ENCODE peak calls at places on chromosomes 4 and X, in six cellular contexts. One of them, this sample, is unnamed.

GRCh38 chr4:15961778-15962510 is 1.0 kb downstream of the FGFBP2 start:
- DNase-seq in H9: no peak
- DNase-seq in H1: no peak
- DNase-seq in IMR-90: no peak
- DNase-seq in trophoblast cell: no peak
- DNase-seq in mesenchymal stem cell: no peak
- DNase-seq in this sample: no peak

GRCh38 chr4:41640905-41641304 is 102.9 kb downstream of the LIMCH1 start:
- DNase-seq in H9: no peak
- DNase-seq in H1: no peak
- DNase-seq in IMR-90: no peak
- DNase-seq in trophoblast cell: no peak
- DNase-seq in mesenchymal stem cell: no peak
- DNase-seq in this sample: no peak

GRCh38 chr4:146511381-146511780 is 10.4 kb downstream of the SLC10A7 start:
- DNase-seq in H9: no peak
- DNase-seq in H1: no peak
- DNase-seq in IMR-90: no peak
- DNase-seq in trophoblast cell: no peak
- DNase-seq in mesenchymal stem cell: no peak
- DNase-seq in this sample: no peak

GRCh38 chrX:20181563-20182329 is 40.1 kb upstream of the EIF1AX start:
- DNase-seq in H9: no peak
- DNase-seq in H1: no peak
- DNase-seq in IMR-90: no peak
- DNase-seq in trophoblast cell: no peak
- DNase-seq in mesenchymal stem cell: no peak
- DNase-seq in this sample: no peak

GRCh38 chrX:102712216-102712966 is at the start of gene GPRASP2:
- DNase-seq in H9: peak; percentile 58
- DNase-seq in H1: no peak
- DNase-seq in IMR-90: no peak
- DNase-seq in trophoblast cell: peak; percentile 44
- DNase-seq in mesenchymal stem cell: peak; percentile 23
- DNase-seq in this sample: peak; percentile 57

GRCh38 chr4:120864969-120865368 is 57.6 kb downstream of the PRDM5 start:
- DNase-seq in H9: no peak
- DNase-seq in H1: no peak
- DNase-seq in IMR-90: no peak
- DNase-seq in trophoblast cell: no peak
- DNase-seq in mesenchymal stem cell: no peak
- DNase-seq in this sample: no peak

GRCh38 chr4:61820136-61820535 is 620.0 kb downstream of the ADGRL3 start:
- DNase-seq in H9: no peak
- DNase-seq in H1: no peak
- DNase-seq in IMR-90: no peak
- DNase-seq in trophoblast cell: no peak
- DNase-seq in mesenchymal stem cell: no peak
- DNase-seq in this sample: no peak

GRCh38 chr4:1403591-1404572 is 2.4 kb downstream of the NKX1-1 start:
- DNase-seq in H9: peak; percentile 50
- DNase-seq in H1: no peak
- DNase-seq in IMR-90: no peak
- DNase-seq in trophoblast cell: no peak
- DNase-seq in mesenchymal stem cell: no peak
- DNase-seq in this sample: no peak

GRCh38 chr4:40303751-40304150 is 31.4 kb upstream of the CHRNA9 start:
- DNase-seq in H9: no peak
- DNase-seq in H1: no peak
- DNase-seq in IMR-90: no peak
- DNase-seq in trophoblast cell: no peak
- DNase-seq in mesenchymal stem cell: no peak
- DNase-seq in this sample: no peak

GRCh38 chrX:57156397-57157049 is 19.3 kb upstream of the SPIN2A start:
- DNase-seq in H9: peak; percentile 42
- DNase-seq in H1: no peak
- DNase-seq in IMR-90: peak; percentile 40
- DNase-seq in trophoblast cell: peak; percentile 44
- DNase-seq in mesenchymal stem cell: peak; percentile 30
- DNase-seq in this sample: peak; percentile 9

GRCh38 chr4:32858971-32859370 is 2138.8 kb downstream of the PCDH7 start:
- DNase-seq in H9: no peak
- DNase-seq in H1: no peak
- DNase-seq in IMR-90: peak; percentile 31
- DNase-seq in trophoblast cell: peak; percentile 28
- DNase-seq in mesenchymal stem cell: peak; percentile 64
- DNase-seq in this sample: no peak

GRCh38 chrX:97026406-97026805 is 142.7 kb downstream of the RPA4 start:
- DNase-seq in H9: no peak
- DNase-seq in H1: no peak
- DNase-seq in IMR-90: peak; percentile 5
- DNase-seq in trophoblast cell: peak; percentile 17
- DNase-seq in mesenchymal stem cell: peak; percentile 18
- DNase-seq in this sample: peak; percentile 8

GRCh38 chr4:144611850-144612249 is 34.1 kb upstream of the HHIP start:
- DNase-seq in H9: peak; percentile 37
- DNase-seq in H1: peak; percentile 1
- DNase-seq in IMR-90: peak; percentile 11
- DNase-seq in trophoblast cell: peak; percentile 30
- DNase-seq in mesenchymal stem cell: peak; percentile 23
- DNase-seq in this sample: no peak

GRCh38 chr4:24519649-24520048 is 64.7 kb downstream of the DHX15 start:
- DNase-seq in H9: no peak
- DNase-seq in H1: no peak
- DNase-seq in IMR-90: peak; percentile 47
- DNase-seq in trophoblast cell: peak; percentile 15
- DNase-seq in mesenchymal stem cell: peak; percentile 40
- DNase-seq in this sample: no peak

GRCh38 chrX:13014111-13015094 is 30.0 kb downstream of the FAM9C start:
- DNase-seq in H9: no peak
- DNase-seq in H1: no peak
- DNase-seq in IMR-90: no peak
- DNase-seq in trophoblast cell: peak; percentile 91
- DNase-seq in mesenchymal stem cell: no peak
- DNase-seq in this sample: no peak

GRCh38 chr4:152699313-152699712 is 19.5 kb upstream of the TMEM154 start:
- DNase-seq in H9: no peak
- DNase-seq in H1: no peak
- DNase-seq in IMR-90: no peak
- DNase-seq in trophoblast cell: no peak
- DNase-seq in mesenchymal stem cell: no peak
- DNase-seq in this sample: no peak

GRCh38 chr4:152698012-152698499 is 18.3 kb upstream of the TMEM154 start:
- DNase-seq in H9: no peak
- DNase-seq in H1: no peak
- DNase-seq in IMR-90: no peak
- DNase-seq in trophoblast cell: no peak
- DNase-seq in mesenchymal stem cell: no peak
- DNase-seq in this sample: no peak

GRCh38 chr4:152697284-152698011 is 17.7 kb upstream of the TMEM154 start:
- DNase-seq in H9: no peak
- DNase-seq in H1: no peak
- DNase-seq in IMR-90: no peak
- DNase-seq in trophoblast cell: no peak
- DNase-seq in mesenchymal stem cell: no peak
- DNase-seq in this sample: no peak

GRCh38 chr4:152696764-152697250 is 17.0 kb upstream of the TMEM154 start:
- DNase-seq in H9: no peak
- DNase-seq in H1: no peak
- DNase-seq in IMR-90: peak; percentile 65
- DNase-seq in trophoblast cell: no peak
- DNase-seq in mesenchymal stem cell: peak; percentile 43
- DNase-seq in this sample: no peak

DNA sequence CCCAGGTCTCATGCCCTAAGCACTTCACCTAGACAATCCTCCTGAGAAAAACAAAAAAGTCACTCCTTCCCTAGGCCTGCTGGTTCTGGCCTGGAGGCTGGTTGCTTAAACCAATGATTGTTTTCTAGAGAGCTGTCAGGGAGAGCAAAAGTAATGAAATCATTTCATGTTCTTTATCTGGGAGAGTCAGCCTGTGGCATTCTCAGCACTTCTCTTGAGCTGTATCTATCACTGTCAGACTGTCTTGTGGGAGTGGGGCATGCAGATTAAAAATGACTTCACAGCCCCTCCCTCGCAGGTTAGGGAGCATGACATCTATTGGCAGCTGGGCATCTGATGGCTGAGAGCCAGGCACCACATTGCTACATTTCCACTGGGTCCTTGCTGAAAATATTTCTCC is 20.4 kb upstream of the TMEM154 start:
- DNase-seq in H9: peak; percentile 53
- DNase-seq in H1: no peak
- DNase-seq in IMR-90: no peak
- DNase-seq in trophoblast cell: no peak
- DNase-seq in mesenchymal stem cell: no peak
- DNase-seq in this sample: no peak
- H2BK120ac ChIP-seq in H9: no peak overlapping the region
- H2BK120ac ChIP-seq in H1: peak overlapping the region; percentile 91
- H2BK120ac ChIP-seq in IMR-90: no peak overlapping the region
- H2BK120ac ChIP-seq in trophoblast cell: no peak overlapping the region
- H2BK120ac ChIP-seq in mesenchymal stem cell: no peak overlapping the region
- H2BK120ac ChIP-seq in this sample: no peak overlapping the region

GRCh38 chr4:81538712-81539432 is 67.2 kb upstream of the RASGEF1B start:
- DNase-seq in H9: no peak
- DNase-seq in H1: no peak
- DNase-seq in IMR-90: no peak
- DNase-seq in trophoblast cell: no peak
- DNase-seq in mesenchymal stem cell: no peak
- DNase-seq in this sample: no peak
- H2AFZ ChIP-seq in H9: no peak overlapping the region
- H2AFZ ChIP-seq in H1: no peak overlapping the region
- H2AFZ ChIP-seq in IMR-90: no peak overlapping the region
- H2AFZ ChIP-seq in trophoblast cell: no peak overlapping the region
- H2AFZ ChIP-seq in mesenchymal stem cell: no peak overlapping the region
- H2AFZ ChIP-seq in this sample: no peak overlapping the region

GRCh38 chrX:2781698-2782097 is 29.9 kb downstream of the XG start:
- DNase-seq in H9: no peak
- DNase-seq in H1: no peak
- DNase-seq in IMR-90: peak; percentile 2
- DNase-seq in trophoblast cell: no peak
- DNase-seq in mesenchymal stem cell: no peak
- DNase-seq in this sample: no peak

GRCh38 chrX:2782778-2783177 is 30.9 kb downstream of the XG start:
- DNase-seq in H9: no peak
- DNase-seq in H1: no peak
- DNase-seq in IMR-90: no peak
- DNase-seq in trophoblast cell: no peak
- DNase-seq in mesenchymal stem cell: no peak
- DNase-seq in this sample: no peak

GRCh38 chrX:2781226-2781571 is 29.4 kb downstream of the XG start:
- DNase-seq in H9: no peak
- DNase-seq in H1: no peak
- DNase-seq in IMR-90: no peak
- DNase-seq in trophoblast cell: no peak
- DNase-seq in mesenchymal stem cell: no peak
- DNase-seq in this sample: no peak

GRCh38 chrX:2784026-2784425 is 32.2 kb downstream of the XG start:
- DNase-seq in H9: no peak
- DNase-seq in H1: no peak
- DNase-seq in IMR-90: no peak
- DNase-seq in trophoblast cell: no peak
- DNase-seq in mesenchymal stem cell: no peak
- DNase-seq in this sample: no peak

DNA sequence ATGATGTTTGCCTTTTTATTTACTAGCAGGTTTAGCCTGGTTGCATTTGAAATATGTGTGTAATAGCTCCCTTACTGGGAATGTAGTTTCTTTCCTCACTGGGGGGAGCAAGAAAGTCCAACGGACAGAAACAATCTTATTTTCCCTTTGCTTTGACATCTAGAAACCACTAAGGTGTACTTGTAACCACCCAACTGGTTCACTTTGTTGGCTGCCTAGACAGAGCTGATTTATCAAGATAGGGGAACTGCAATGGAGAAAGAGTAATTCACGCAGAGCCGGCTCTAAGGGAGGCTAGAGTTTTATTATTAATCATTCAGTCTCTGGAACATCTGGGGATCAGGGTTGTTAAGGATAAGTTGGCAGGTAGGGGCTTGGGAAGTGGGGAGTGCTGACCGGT is 30.3 kb downstream of the XG start:
- DNase-seq in H9: no peak
- DNase-seq in H1: no peak
- DNase-seq in IMR-90: no peak
- DNase-seq in trophoblast cell: no peak
- DNase-seq in mesenchymal stem cell: no peak
- DNase-seq in this sample: no peak
- H2BK120ac ChIP-seq in H9: no peak overlapping the region
- H2BK120ac ChIP-seq in H1: no peak overlapping the region
- H2BK120ac ChIP-seq in IMR-90: no peak overlapping the region
- H2BK120ac ChIP-seq in trophoblast cell: no peak overlapping the region
- H2BK120ac ChIP-seq in mesenchymal stem cell: no peak overlapping the region
- H2BK120ac ChIP-seq in this sample: no peak overlapping the region

GRCh38 chrX:63784902-63785692 is at the start of gene ARHGEF9:
- DNase-seq in H9: peak; percentile 72
- DNase-seq in H1: peak; percentile 34
- DNase-seq in IMR-90: no peak
- DNase-seq in trophoblast cell: no peak
- DNase-seq in mesenchymal stem cell: peak; percentile 22
- DNase-seq in this sample: peak; percentile 44
- H2AFZ ChIP-seq in H9: no peak within 1 kb of the TSS
- H2AFZ ChIP-seq in H1: no peak within 1 kb of the TSS
- H2AFZ ChIP-seq in IMR-90: peak within 1 kb of the TSS; percentile 24
- H2AFZ ChIP-seq in trophoblast cell: peak within 1 kb of the TSS; percentile 83
- H2AFZ ChIP-seq in mesenchymal stem cell: peak within 1 kb of the TSS; percentile 46
- H2AFZ ChIP-seq in this sample: peak within 1 kb of the TSS; percentile 90

DNA sequence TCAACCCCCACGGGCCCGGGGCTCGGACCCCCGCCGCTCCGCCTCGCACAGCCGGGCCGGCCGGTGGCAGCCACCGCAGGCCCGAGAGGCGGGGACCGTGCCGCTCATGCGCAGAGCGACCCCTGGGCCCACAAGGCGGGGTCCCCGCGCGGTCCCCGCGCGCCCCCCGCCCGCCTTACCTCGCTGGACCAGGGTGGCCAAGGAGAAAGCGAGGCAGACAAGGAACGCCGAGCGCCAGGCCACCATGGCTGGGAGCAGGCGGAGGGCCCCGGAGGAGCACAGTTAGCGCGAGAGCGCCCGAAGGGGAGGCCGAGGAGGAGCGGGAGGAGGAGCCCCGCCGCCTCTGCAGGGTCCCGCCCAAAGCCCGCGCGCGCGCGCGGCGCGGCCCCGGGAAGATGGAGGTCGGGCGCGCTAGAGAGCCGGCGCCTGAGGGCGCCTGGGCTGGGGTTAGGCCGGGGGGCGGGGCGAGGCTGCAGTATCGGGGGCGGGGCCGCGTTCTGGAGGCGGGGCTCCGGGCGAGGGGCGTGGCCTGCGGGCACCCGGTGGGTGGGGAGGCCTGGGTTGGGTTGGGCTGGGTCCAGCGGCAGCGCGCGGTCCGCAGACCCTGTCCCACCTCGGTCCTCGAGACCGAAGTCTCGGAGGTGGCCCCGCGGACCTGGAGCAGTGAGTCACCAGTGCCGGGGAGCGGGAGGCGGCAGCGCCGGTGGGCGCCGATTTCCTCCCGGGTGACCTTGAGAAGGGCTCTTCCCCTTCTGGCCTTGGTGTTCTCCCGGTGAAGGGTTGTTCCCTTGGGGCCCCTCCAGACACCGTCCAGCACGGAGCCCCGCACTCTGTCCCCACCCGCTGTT is at the start of gene CD99L2:
- DNase-seq in H9: peak; percentile 89
- DNase-seq in H1: peak; percentile 53
- DNase-seq in IMR-90: peak; percentile 78
- DNase-seq in trophoblast cell: peak; percentile 87
- DNase-seq in mesenchymal stem cell: peak; percentile 84
- DNase-seq in this sample: peak; percentile 76
- H2BK120ac ChIP-seq in H9: no peak within 1 kb of the TSS
- H2BK120ac ChIP-seq in H1: peak within 1 kb of the TSS; percentile 64
- H2BK120ac ChIP-seq in IMR-90: peak within 1 kb of the TSS; percentile 52
- H2BK120ac ChIP-seq in trophoblast cell: no peak within 1 kb of the TSS
- H2BK120ac ChIP-seq in mesenchymal stem cell: peak within 1 kb of the TSS; percentile 34
- H2BK120ac ChIP-seq in this sample: no peak within 1 kb of the TSS

GRCh38 chr4:186169333-186169941 is 21.9 kb upstream of the CYP4V2 start:
- DNase-seq in H9: no peak
- DNase-seq in H1: no peak
- DNase-seq in IMR-90: no peak
- DNase-seq in trophoblast cell: no peak
- DNase-seq in mesenchymal stem cell: no peak
- DNase-seq in this sample: no peak
- H2AFZ ChIP-seq in H9: no peak overlapping the region
- H2AFZ ChIP-seq in H1: no peak overlapping the region
- H2AFZ ChIP-seq in IMR-90: no peak overlapping the region
- H2AFZ ChIP-seq in trophoblast cell: no peak overlapping the region
- H2AFZ ChIP-seq in mesenchymal stem cell: no peak overlapping the region
- H2AFZ ChIP-seq in this sample: no peak overlapping the region